ENCODE peak calls at places on chromosomes 2 and 18, in four cellular contexts. G is transverse colon, S is tibial nerve, T is right lobe of liver. I is an unnamed sample. For H3K4me1, the result is how much of the 10 kb centered on the place peaks cover.

GRCh38 chr2:213766465-213766891 is 482.2 kb downstream of the SPAG16 start:
- DNase-seq in G (no peak), S (no peak), T (no peak), I (no peak)

GRCh38 chr18:3060667-3061580 is 48.0 kb upstream of the LPIN2 start:
- DNase-seq in G (no peak), S (no peak), T (no peak), I (no peak)

GRCh38 chr2:12456293-12457151 is 260.2 kb upstream of the TRIB2 start:
- DNase-seq in G (peak), S (peak), T (peak), I (peak)

GRCh38 chr2:23554054-23554697 is 169.2 kb downstream of the KLHL29 start:
- DNase-seq in G (peak), S (peak), T (no peak), I (no peak)

GRCh38 chr2:151408788-151409600 is 708 bp upstream of the RIF1 start:
- DNase-seq in G (no peak), S (no peak), T (no peak), I (no peak)

GRCh38 chr2:138589663-138590062 is 88.1 kb downstream of the SPOPL start:
- DNase-seq in G (no peak), S (no peak), T (no peak), I (no peak)

GRCh38 chr18:12372406-12372805 is 4.6 kb downstream of the AFG3L2 start:
- DNase-seq in G (no peak), S (no peak), T (no peak), I (no peak)

GRCh38 chr2:13351068-13351467 is 634.3 kb downstream of the TRIB2 start:
- DNase-seq in G (no peak), S (no peak), T (no peak), I (no peak)

GRCh38 chr2:101517753-101518152 is 42.8 kb upstream of the RFX8 start:
- DNase-seq in G (no peak), S (no peak), T (no peak), I (no peak)

GRCh38 chr2:240252191-240252871 is 111.9 kb upstream of the OTOS start:
- DNase-seq in G (no peak), S (no peak), T (peak), I (peak)
- H3K27ac ChIP-seq in G (peak), S (peak), T (peak), I (peak)

GRCh38 chr18:69432847-69433246 is 32.2 kb downstream of the DOK6 start:
- DNase-seq in G (no peak), S (no peak), T (no peak), I (no peak)
- H3K4me1 ChIP-seq in G (under half), S (under half), T (under half), I (under half)

DNA sequence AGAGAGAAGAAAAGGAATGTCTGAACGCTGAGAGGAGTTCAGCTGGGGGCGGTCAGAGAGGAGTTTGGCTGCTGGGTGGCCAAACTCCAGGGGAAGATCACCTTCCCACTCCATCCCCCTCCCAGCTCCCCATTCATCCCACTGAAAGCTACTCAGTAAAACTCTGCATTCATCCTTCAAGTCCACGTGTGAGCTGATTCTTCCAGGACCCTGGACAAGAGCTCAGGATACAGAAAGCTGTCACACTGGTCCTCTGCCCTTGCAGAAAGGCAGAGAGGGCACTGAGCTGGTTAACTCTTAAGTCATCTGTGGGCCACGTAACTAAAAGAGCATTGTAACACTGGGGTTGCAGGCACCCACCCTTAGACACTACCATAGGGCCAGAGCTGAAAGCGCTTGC is 132.1 kb upstream of the ARL4C start:
- DNase-seq in G (no peak), S (no peak), T (no peak), I (no peak)
- H3K27ac ChIP-seq in G (no peak), S (no peak), T (no peak), I (no peak)

GRCh38 chr2:96913398-96914202 is 43.7 kb upstream of the SEMA4C start:
- DNase-seq in G (peak), S (no peak), T (no peak), I (no peak)
- H3K4me1 ChIP-seq in G (under half), S (under half), T (under half), I (under half)

DNA sequence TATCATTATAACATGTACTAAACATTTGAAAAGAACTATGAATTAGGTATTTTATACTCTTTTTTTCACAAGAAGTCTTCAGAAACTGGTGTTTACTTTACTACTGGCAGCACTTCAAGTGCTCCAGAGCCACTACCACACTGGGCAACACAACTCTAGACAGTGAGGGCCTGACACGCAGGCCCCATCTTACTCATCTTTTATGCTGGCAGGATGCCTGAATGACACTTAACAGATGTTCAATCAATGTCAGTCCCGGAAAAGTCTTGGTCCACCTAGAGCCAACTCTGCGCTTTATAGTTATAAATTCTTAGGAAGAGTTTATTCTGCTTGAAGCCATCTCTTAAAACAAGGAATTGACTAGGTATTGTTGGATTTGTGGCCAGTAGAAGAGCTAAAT is 8.7 kb upstream of the WIPF1 start:
- DNase-seq in G (no peak), S (peak), T (no peak), I (no peak)
- H3K27ac ChIP-seq in G (peak), S (peak), T (no peak), I (no peak)